ENCODE peak calls at places on chromosomes 3 and 15, in four cellular contexts. Q is IMR-90; W is GM20000; O is activated CD8-positive, alpha-beta T cell treated with anti-CD3 and anti-CD28 coated beads for 36 hours. N is an unnamed sample.

GRCh38 chr3:153338487-153338886 is 176.5 kb downstream of the RAP2B start:
- DNase-seq in Q (peak; percentile 59), W (no peak), O (no peak), N (peak; percentile 41)

GRCh38 chr3:66198437-66199088 is 22.2 kb upstream of the SLC25A26 start:
- DNase-seq in Q (no peak), W (no peak), O (no peak), N (no peak)

GRCh38 chr3:192106528-192106927 is 620.8 kb downstream of the FGF12 start:
- DNase-seq in Q (no peak), W (no peak), O (no peak), N (no peak)

GRCh38 chr3:134357261-134357913 is 16.9 kb downstream of the AMOTL2 start:
- DNase-seq in Q (no peak), W (no peak), O (no peak), N (no peak)

GRCh38 chr3:57227930-57228733 is 603 bp downstream of the APPL1 start:
- DNase-seq in Q (peak; percentile 41), W (peak; percentile 53), O (peak; percentile 54), N (peak; percentile 60)

GRCh38 chr3:72338942-72339749 is 509.1 kb downstream of the SHQ1 start:
- DNase-seq in Q (peak; percentile 97), W (no peak), O (peak; percentile 78), N (peak; percentile 87)

GRCh38 chr3:195112361-195112791 is 158.6 kb downstream of the XXYLT1 start:
- DNase-seq in Q (no peak), W (no peak), O (no peak), N (no peak)

GRCh38 chr3:10983219-10983916 is 9.2 kb upstream of the SLC6A1 start:
- DNase-seq in Q (peak; percentile 17), W (peak; percentile 68), O (peak; percentile 12), N (peak; percentile 41)

GRCh38 chr3:170222647-170223541 is 670 bp downstream of the PRKCI start:
- DNase-seq in Q (peak; percentile 28), W (peak; percentile 63), O (peak; percentile 69), N (peak; percentile 45)

GRCh38 chr15:24752354-24752753 is 76.8 kb downstream of the NPAP1 start:
- DNase-seq in Q (no peak), W (no peak), O (no peak), N (no peak)

GRCh38 chr15:77650285-77650684 is 17.6 kb upstream of the LINGO1 start:
- DNase-seq in Q (no peak), W (no peak), O (peak; percentile 60), N (no peak)

GRCh38 chr3:134998158-134998557 is 203.1 kb downstream of the EPHB1 start:
- DNase-seq in Q (no peak), W (no peak), O (no peak), N (no peak)

GRCh38 chr3:45806072-45806471 is 9.7 kb upstream of the SLC6A20 start:
- DNase-seq in Q (no peak), W (no peak), O (peak; percentile 7), N (no peak)

GRCh38 chr3:178203650-178204049 is 332.6 kb upstream of the KCNMB2 start:
- DNase-seq in Q (peak; percentile 47), W (no peak), O (no peak), N (peak; percentile 53)

GRCh38 chr3:53921296-53921695 is 29.6 kb upstream of the SELENOK start:
- DNase-seq in Q (peak; percentile 8), W (peak; percentile 16), O (peak; percentile 5), N (peak; percentile 47)

GRCh38 chr3:175386630-175387029 is 527.5 kb downstream of the NAALADL2 start:
- DNase-seq in Q (peak; percentile 95), W (no peak), O (no peak), N (peak; percentile 90)

GRCh38 chr3:63964287-63965073 is 52.3 kb upstream of the SCAANT1 start:
- DNase-seq in Q (no peak), W (no peak), O (peak; percentile 45), N (no peak)

GRCh38 chr15:71691700-71692417 is 118.5 kb upstream of the NR2E3 start:
- DNase-seq in Q (peak; percentile 95), W (no peak), O (no peak), N (peak; percentile 95)

GRCh38 chr3:98826126-98826525 is 63.0 kb downstream of the ST3GAL6 start:
- DNase-seq in Q (no peak), W (no peak), O (no peak), N (no peak)
- TF ChIP-seq CTCF in Q (no peak), W (no peak), O (no peak), N (no peak)

DNA sequence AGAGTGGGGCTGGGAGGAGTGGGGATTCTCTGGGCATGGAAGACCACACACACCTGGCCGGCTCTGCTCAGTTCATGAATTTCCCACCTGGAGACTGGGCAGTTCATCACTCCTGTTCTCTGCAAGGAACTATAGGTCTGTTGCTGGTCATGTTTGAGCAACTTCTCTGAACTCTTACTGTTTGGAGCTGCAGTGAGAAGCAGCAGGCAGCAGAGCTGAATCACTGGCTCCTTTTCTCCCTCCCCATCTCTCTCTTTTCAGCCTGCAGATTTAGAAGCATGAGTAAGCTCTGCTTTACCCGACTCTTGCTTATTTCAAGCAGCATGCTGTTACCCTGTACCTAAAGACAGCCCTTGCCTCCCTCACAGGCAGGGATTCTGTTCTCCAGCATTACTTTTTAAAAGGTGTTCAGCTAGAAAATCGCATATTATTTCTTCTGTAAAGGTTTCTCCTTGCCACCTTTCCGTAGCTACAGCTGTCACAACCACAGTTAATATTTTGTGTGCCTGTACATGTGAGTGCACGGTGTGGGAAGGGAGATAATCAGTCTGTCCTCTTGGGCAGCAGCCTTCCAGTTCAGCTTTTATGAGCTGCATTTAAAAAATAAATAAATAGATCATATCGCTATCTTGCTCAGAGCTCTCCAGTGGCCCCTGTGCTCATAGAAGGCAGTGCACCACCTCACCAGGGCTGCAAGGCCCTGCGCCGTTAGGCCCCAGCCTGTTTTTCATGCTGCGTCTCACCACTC is 131.6 kb downstream of the CHCHD6 start:
- DNase-seq in Q (peak; percentile 76), W (no peak), O (no peak), N (peak; percentile 71)
- TF ChIP-seq CTCF in Q (peak; percentile 45), W (no peak), O (no peak), N (peak; percentile 55)

GRCh38 chr15:73777741-73778140 is 24.6 kb upstream of the INSYN1 start:
- DNase-seq in Q (no peak), W (no peak), O (no peak), N (no peak)

GRCh38 chr15:73782339-73782979 is 29.3 kb upstream of the INSYN1 start:
- DNase-seq in Q (no peak), W (no peak), O (no peak), N (peak; percentile 24)

GRCh38 chr15:73786518-73786917 is 33.4 kb upstream of the INSYN1 start:
- DNase-seq in Q (no peak), W (no peak), O (no peak), N (no peak)

GRCh38 chr15:73784299-73784698 is 31.1 kb upstream of the INSYN1 start:
- DNase-seq in Q (no peak), W (no peak), O (no peak), N (no peak)

DNA sequence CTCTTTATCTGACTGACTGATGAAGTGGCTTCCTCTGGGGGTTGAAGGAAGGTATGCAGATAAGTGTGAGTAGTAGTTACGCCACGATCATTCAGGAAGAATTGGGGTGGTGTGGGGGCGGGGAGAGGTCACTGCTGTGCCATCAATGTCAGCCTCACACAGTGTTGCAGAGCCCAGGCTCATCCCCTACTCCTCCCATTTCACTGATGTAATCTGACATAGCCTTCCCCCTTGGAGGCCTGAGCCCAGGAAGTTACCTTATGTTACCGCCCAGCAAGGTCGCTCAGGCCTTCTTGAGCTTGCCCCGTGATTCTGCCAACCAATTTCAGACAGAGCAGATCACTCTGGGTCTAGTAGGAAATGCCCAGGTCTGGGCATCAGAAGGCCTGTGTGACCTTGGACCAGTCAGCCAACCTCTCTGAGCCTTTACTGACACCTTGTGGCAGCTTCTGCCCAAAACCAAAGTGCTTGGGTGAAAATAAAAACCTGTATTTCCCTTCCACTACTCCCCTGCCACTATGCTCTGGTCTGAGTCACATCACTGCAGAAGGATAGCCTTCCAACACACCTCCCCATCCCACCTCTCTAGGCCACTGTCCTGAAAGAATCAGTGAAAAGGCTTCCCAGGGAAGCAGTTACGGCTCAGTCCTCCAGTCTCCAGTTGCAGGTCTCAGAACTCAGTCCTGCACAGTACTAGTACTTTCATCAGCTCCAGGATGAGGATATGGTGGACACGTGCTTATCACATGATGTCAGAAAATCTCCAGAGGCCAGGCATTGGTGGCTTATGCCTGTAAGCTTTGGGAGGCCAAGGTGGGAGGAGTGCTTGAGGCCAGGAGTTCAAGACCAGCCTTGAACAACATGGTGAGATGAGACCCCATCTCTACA is 28.1 kb upstream of the INSYN1 start:
- DNase-seq in Q (peak; percentile 21), W (no peak), O (peak; percentile 27), N (peak; percentile 34)
- TF ChIP-seq CTCF in Q (peak; percentile 45), W (no peak), O (peak; percentile 20), N (peak; percentile 46)

GRCh38 chr3:140540262-140540661 is 137.6 kb upstream of the TRIM42 start:
- DNase-seq in Q (no peak), W (no peak), O (no peak), N (no peak)
- TF ChIP-seq CTCF in Q (no peak), W (no peak), O (no peak), N (no peak)

GRCh38 chr15:74843445-74843828 is 481 bp upstream of the ULK3 start:
- DNase-seq in Q (no peak), W (no peak), O (no peak), N (no peak)
- TF ChIP-seq CTCF in Q (no peak), W (no peak), O (no peak), N (no peak)